ENCODE peak calls at places on chromosomes 13 and 19, in four cellular contexts. T is Peyer's patch, I is choroid plexus epithelial cell, Y is foreskin fibroblast. C is an unnamed sample.

GRCh38 chr19:48997972-48998371 is 4.3 kb downstream of the RUVBL2 start:
- DNase-seq in T (no peak), Y (peak; percentile 64), I (peak; percentile 75), C (peak; percentile 64)

GRCh38 chr19:2557093-2557440 is 81.1 kb downstream of the GADD45B start:
- DNase-seq in I (no peak), T (no peak), Y (no peak), C (no peak)

GRCh38 chr13:21516806-21517205 is 57.7 kb upstream of the ZDHHC20 start:
- DNase-seq in T (no peak), Y (no peak), I (no peak), C (no peak)

GRCh38 chr13:75418997-75419396 is 63.0 kb downstream of the TBC1D4 start:
- DNase-seq in T (no peak), I (peak; percentile 72), Y (peak; percentile 60), C (peak; percentile 78)

GRCh38 chr19:33358408-33358807 is 15.1 kb upstream of the CEBPG start:
- DNase-seq in I (no peak), T (no peak), Y (no peak), C (peak; percentile 41)

GRCh38 chr19:11763117-11763516 is 3.7 kb upstream of the ZNF441 start:
- DNase-seq in I (no peak), Y (no peak), T (no peak), C (no peak)

GRCh38 chr13:36450534-36450933 is 18.2 kb downstream of the CCNA1 start:
- DNase-seq in I (no peak), T (no peak), Y (no peak), C (no peak)

GRCh38 chr13:35814573-35814972 is 316.6 kb downstream of the DCLK1 start:
- DNase-seq in I (no peak), Y (peak; percentile 32), T (no peak), C (no peak)

GRCh38 chr19:45895519-45895972 is 6.9 kb downstream of the MYPOP start:
- DNase-seq in Y (no peak), T (no peak), I (no peak), C (no peak)

GRCh38 chr13:77733674-77734073 is 36.2 kb downstream of the SLAIN1 start:
- DNase-seq in I (no peak), Y (no peak), T (no peak), C (no peak)

GRCh38 chr13:72127031-72127430 is 260.0 kb upstream of the DACH1 start:
- DNase-seq in T (no peak), I (no peak), Y (no peak), C (no peak)

GRCh38 chr19:44590245-44591059 is 22.9 kb upstream of the IGSF23 start:
- DNase-seq in I (no peak), T (no peak), Y (no peak), C (no peak)

GRCh38 chr13:45781553-45782326 is 69.8 kb downstream of the SIAH3 start:
- DNase-seq in Y (peak; percentile 29), I (no peak), T (peak; percentile 64), C (peak; percentile 89)

GRCh38 chr13:31699650-31700049 is 39.7 kb upstream of the RXFP2 start:
- DNase-seq in T (no peak), I (peak; percentile 13), Y (peak; percentile 5), C (peak; percentile 11)
- TF ChIP-seq CTCF in T (no peak), I (peak; percentile 44), Y (peak; percentile 5), C (no peak)

GRCh38 chr13:111920306-111920931 is 146.5 kb upstream of the SOX1 start:
- DNase-seq in T (peak; percentile 31), I (no peak), Y (no peak), C (no peak)

GRCh38 chr13:111924676-111925075 is 142.3 kb upstream of the SOX1 start:
- DNase-seq in I (no peak), Y (no peak), T (peak; percentile 13), C (no peak)

GRCh38 chr13:111919826-111920225 is 147.1 kb upstream of the SOX1 start:
- DNase-seq in T (peak; percentile 28), Y (no peak), I (no peak), C (no peak)

GRCh38 chr13:111920932-111921705 is 145.8 kb upstream of the SOX1 start:
- DNase-seq in Y (no peak), T (peak; percentile 23), I (no peak), C (no peak)

DNA sequence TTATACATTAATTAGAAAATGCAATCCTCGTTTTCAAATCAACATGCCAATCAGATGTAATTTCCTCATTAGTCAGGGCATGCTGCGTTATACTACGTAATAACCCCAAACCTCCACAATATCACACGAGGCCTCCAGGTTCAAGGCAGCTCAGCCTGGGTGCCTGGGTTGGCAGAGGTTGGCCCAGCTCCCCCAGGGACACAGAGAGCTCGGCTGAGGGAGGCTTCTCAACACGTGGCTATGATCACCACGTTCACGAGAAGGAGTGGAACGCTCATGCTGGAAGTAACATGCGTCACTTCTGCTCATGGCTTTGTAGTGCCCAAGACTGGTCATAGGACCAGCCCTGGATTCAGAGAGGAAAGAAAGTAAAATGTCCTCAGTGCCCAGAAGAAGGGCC is 144.9 kb upstream of the SOX1 start:
- DNase-seq in I (no peak), Y (no peak), T (no peak), C (no peak)
- TF ChIP-seq CTCF in I (no peak), Y (no peak), T (no peak), C (no peak)

DNA sequence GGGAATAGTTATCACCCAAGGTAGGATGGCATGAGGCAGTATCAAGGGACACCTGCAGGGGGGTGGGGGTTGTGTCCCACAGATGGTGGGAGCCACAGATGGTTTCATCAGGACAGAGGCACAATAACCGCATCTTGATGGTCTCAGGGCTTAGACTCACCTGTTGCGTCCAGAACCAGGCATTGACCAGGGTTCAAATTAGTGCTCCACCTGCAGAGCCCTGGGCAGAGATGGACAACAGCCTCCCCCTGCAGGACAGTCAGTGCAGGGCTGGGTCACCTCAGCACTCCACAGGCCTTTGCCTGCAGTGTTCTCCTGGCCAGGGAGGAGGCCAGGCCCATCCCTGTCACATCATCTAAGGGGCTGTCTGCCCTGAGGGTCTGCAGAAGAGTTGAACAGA is 14.5 kb upstream of the CEACAM1 start:
- DNase-seq in Y (no peak), I (no peak), T (no peak), C (no peak)
- TF ChIP-seq CTCF in Y (no peak), I (peak; percentile 29), T (no peak), C (peak; percentile 12)

DNA sequence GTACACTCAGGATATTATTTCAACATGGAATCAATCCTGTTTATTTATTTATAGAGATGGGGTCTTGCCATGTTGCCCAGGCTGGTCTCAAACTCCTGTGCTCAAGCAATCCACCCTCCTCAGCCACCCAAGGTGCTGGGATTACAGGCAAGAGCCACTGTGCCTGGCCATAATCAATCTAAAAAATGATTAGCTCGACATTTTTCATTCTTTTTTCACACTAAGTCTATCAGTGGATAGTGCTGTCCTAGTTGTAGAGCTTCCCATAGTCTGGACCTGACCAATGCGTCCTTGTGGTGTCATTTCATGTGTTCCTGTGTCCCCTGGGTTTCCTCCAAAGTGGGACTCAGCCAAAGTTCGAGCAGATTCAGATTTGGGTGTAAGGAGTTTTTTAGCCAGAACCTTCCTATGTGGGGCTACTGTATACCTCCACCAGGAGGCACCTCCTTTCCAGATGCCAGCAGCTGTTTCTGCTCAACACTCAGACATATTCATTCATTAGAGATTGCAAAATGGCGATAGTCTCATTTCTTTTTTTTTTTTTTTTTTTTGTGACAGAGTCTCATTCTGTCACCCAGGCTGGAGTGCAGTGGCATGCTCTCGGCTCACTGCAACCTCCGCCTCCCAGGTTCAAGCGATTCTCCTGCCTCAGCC is 61.1 kb downstream of the MAP4K1 start:
- DNase-seq in I (peak; percentile 12), Y (peak; percentile 21), T (no peak), C (peak; percentile 34)
- TF ChIP-seq CTCF in I (peak; percentile 39), Y (peak; percentile 6), T (peak; percentile 5), C (peak; percentile 37)

GRCh38 chr13:24692541-24692940 is 12.3 kb downstream of the ATP12A start:
- DNase-seq in Y (peak; percentile 30), T (no peak), I (peak; percentile 82), C (peak; percentile 16)

GRCh38 chr13:24698686-24699085 is 18.5 kb downstream of the ATP12A start:
- DNase-seq in I (no peak), T (no peak), Y (no peak), C (no peak)

GRCh38 chr13:24691381-24691780 is 11.2 kb downstream of the ATP12A start:
- DNase-seq in Y (no peak), I (no peak), T (no peak), C (no peak)

GRCh38 chr13:24694907-24695306 is 14.7 kb downstream of the ATP12A start:
- DNase-seq in I (no peak), Y (no peak), T (no peak), C (no peak)

DNA sequence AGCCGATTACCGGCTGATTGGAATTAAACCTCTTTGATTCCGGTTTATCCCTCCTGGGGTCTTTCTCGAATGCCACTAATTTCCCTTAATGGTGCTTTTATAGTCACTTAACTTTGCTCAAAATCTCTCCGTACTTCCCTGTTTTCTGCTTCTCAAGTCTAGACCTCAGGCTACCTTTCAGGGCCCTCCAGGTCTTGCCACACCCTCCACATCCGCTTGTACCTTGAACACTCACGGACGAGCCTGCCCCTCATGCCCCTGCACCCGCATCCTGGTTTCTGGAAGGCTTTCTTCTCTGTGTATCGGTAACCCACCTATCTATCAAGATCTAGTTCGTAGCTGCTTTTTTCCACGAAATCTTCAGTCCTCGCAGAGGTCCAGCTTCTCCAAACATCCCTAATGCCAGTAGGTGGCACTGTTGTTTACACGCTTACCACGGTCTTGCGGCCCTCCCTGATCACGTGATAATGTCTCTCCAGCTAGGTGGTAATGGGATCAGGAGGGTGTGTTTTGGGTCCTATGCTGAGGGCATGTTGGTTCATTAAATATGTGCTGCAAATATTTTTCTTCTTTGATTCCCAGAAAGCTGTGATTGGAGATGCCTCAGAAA is 13.8 kb downstream of the ATP12A start:
- DNase-seq in I (peak; percentile 75), T (no peak), Y (peak; percentile 63), C (peak; percentile 82)
- TF ChIP-seq CTCF in I (peak; percentile 77), T (peak; percentile 72), Y (peak; percentile 58), C (peak; percentile 66)

DNA sequence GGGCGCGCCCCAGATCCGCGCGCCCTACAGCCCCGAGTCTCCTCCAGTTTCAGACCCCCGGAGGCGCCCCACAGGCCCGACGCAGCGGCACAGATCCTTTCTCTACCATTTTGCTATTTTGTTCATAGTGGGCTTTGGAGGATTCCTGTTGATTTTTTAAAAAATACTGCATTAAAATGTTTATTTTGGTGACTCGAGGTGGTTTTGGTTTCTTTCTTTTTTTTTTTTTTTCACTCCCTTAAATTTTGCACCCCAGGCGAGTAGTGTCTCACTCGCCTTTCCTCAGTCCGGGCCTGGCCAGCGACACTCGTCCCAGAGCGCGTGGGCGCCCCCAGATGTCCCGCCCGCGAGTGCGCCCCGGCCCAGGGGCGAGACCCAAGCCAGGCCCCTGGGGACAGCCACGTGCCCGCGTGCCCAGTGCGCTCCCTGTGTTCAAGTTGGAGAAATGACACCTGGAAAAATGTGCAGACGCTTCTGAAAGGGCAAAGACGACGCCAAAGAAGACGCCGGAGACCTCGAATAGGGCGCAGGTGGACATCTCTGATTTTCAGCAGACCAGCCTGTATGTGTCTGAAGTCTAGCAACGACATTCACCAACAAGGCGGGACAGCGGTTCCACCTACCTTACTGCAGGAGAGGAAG is 478 bp upstream of the INSR start:
- DNase-seq in Y (peak; percentile 70), I (no peak), T (peak; percentile 83), C (peak; percentile 54)
- TF ChIP-seq CTCF in Y (peak; percentile 10), I (peak; percentile 4), T (peak; percentile 53), C (peak; percentile 10)

DNA sequence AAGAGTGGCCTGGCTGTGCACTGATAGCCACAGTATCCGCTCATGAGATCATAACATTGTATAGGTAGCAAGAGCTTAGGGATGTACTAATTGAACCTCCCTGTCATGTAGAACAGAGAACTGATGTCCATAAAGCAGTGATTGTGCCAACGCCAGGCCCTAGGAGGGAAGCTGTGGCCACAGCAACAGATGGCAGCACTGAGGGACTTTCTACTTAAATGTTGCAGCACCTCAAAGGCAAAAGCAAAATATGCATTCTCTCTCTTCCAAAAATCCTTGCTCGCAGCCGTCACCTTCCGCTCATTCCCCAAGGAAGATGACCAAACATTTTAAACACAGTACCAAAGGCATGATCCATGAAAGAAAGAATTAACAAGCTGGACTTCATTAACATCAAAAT is 32.3 kb downstream of the COL4A1 start:
- DNase-seq in T (no peak), Y (peak; percentile 26), I (no peak), C (peak; percentile 15)
- TF ChIP-seq CTCF in T (no peak), Y (peak; percentile 7), I (peak; percentile 55), C (peak; percentile 20)

C was measured in MCF 10A.